ENCODE peak calls at places on chromosomes 16 and 17, in seven cellular contexts. O is NCI-H748 treated with DMSO at 0.1 percent for 48 hours; Z is fibroblast of lung; F is AG10803; W is CD8-positive, alpha-beta memory T cell; N is NCI-H345; M is psoas muscle. S is an unnamed sample.

GRCh38 chr17:57085448-57086068 is 512 bp downstream of the AKAP1 start:
- DNase-seq in O (peak; percentile 55), Z (peak; percentile 36), F (peak; percentile 23), W (peak; percentile 71), N (peak; percentile 61), M (peak; percentile 58), S (no peak)

GRCh38 chr16:88430524-88431446 is 22.3 kb upstream of the ZFPM1 start:
- DNase-seq in O (no peak), Z (peak; percentile 18), F (no peak), W (peak; percentile 52), N (peak; percentile 6), M (no peak), S (no peak)

GRCh38 chr16:67543036-67543435 is 14.4 kb downstream of the RIPOR1 start:
- DNase-seq in O (no peak), Z (no peak), F (no peak), W (no peak), N (no peak), M (no peak), S (no peak)

GRCh38 chr17:19780846-19781245 is 32.7 kb upstream of the ALDH3A1 start:
- DNase-seq in O (no peak), Z (no peak), F (no peak), W (no peak), N (no peak), M (no peak), S (no peak)

GRCh38 chr17:77332981-77333685 is 192.4 kb downstream of the SEC14L1 start:
- DNase-seq in O (no peak), Z (peak; percentile 95), F (peak; percentile 96), W (no peak), N (no peak), M (no peak), S (peak; percentile 92)

GRCh38 chr16:81889896-81890634 is 111.0 kb downstream of the PLCG2 start:
- DNase-seq in O (peak; percentile 30), Z (peak; percentile 46), F (peak; percentile 66), W (peak; percentile 31), N (peak; percentile 58), M (no peak), S (peak; percentile 19)

GRCh38 chr17:75864448-75864871 is 9.3 kb upstream of the WBP2 start:
- DNase-seq in O (no peak), Z (peak; percentile 60), F (peak; percentile 80), W (peak; percentile 27), N (peak; percentile 29), M (peak; percentile 74), S (no peak)

GRCh38 chr17:21291862-21292261 is 7.4 kb downstream of the MAP2K3 start:
- DNase-seq in O (no peak), Z (no peak), F (no peak), W (no peak), N (no peak), M (no peak), S (no peak)

GRCh38 chr17:6427284-6427781 is 7.6 kb downstream of the AIPL1 start:
- DNase-seq in O (no peak), Z (peak; percentile 62), F (peak; percentile 42), W (peak; percentile 46), N (no peak), M (no peak), S (no peak)

GRCh38 chr17:4032738-4033137 is 68.5 kb upstream of the ATP2A3 start:
- DNase-seq in O (no peak), Z (no peak), F (no peak), W (no peak), N (no peak), M (no peak), S (no peak)

GRCh38 chr17:9079461-9080103 is 58.3 kb downstream of the NTN1 start:
- DNase-seq in O (no peak), Z (no peak), F (no peak), W (peak; percentile 15), N (no peak), M (no peak), S (no peak)

GRCh38 chr16:58417600-58417999 is 25.3 kb downstream of the GINS3 start:
- DNase-seq in O (no peak), Z (no peak), F (no peak), W (no peak), N (no peak), M (no peak), S (no peak)

GRCh38 chr17:52737071-52737470 is 578.6 kb upstream of the CA10 start:
- DNase-seq in O (no peak), Z (no peak), F (no peak), W (no peak), N (no peak), M (no peak), S (no peak)

GRCh38 chr16:85555549-85556455 is 57.3 kb upstream of the GSE1 start:
- DNase-seq in O (peak; percentile 62), Z (no peak), F (peak; percentile 57), W (peak; percentile 33), N (peak; percentile 74), M (peak; percentile 37), S (no peak)

GRCh38 chr16:58128721-58129096 is 472 bp downstream of the CFAP20 start:
- DNase-seq in O (peak; percentile 20), Z (no peak), F (no peak), W (no peak), N (no peak), M (no peak), S (no peak)

GRCh38 chr17:79728169-79728907 is 2.4 kb upstream of the ENPP7 start:
- DNase-seq in O (no peak), Z (peak; percentile 85), F (peak; percentile 87), W (peak; percentile 84), N (peak; percentile 91), M (peak; percentile 77), S (peak; percentile 46)

GRCh38 chr17:2814049-2814448 is 17.8 kb downstream of the RAP1GAP2 start:
- DNase-seq in O (no peak), Z (no peak), F (no peak), W (no peak), N (no peak), M (no peak), S (no peak)

GRCh38 chr16:66337434-66338188 is 28.9 kb upstream of the CDH5 start:
- DNase-seq in O (no peak), Z (no peak), F (no peak), W (no peak), N (no peak), M (no peak), S (no peak)

GRCh38 chr16:12896562-12896961 is 4.8 kb upstream of the SHISA9 start:
- DNase-seq in O (peak; percentile 47), Z (peak; percentile 15), F (peak; percentile 48), W (no peak), N (peak; percentile 67), M (no peak), S (no peak)

GRCh38 chr17:68133370-68134045 is 98.0 kb downstream of the KPNA2 start:
- DNase-seq in O (no peak), Z (no peak), F (no peak), W (no peak), N (no peak), M (no peak), S (no peak)

GRCh38 chr17:75087558-75088453 is at the start of gene SLC16A5:
- DNase-seq in O (no peak), Z (peak; percentile 71), F (peak; percentile 87), W (peak; percentile 47), N (no peak), M (peak; percentile 92), S (peak; percentile 76)

GRCh38 chr16:82263456-82264159 is 93.6 kb upstream of the MPHOSPH6 start:
- DNase-seq in O (peak; percentile 14), Z (peak; percentile 33), F (peak; percentile 40), W (peak; percentile 11), N (peak; percentile 64), M (peak; percentile 20), S (no peak)

GRCh38 chr16:58507963-58508670 is 7.2 kb upstream of the SETD6 start:
- DNase-seq in O (no peak), Z (no peak), F (no peak), W (no peak), N (no peak), M (no peak), S (no peak)

GRCh38 chr16:13896543-13897182 is 23.3 kb upstream of the ERCC4 start:
- DNase-seq in O (no peak), Z (no peak), F (no peak), W (no peak), N (no peak), M (no peak), S (no peak)

GRCh38 chr16:440627-441026 is 15.2 kb downstream of the RAB11FIP3 start:
- DNase-seq in O (no peak), Z (no peak), F (no peak), W (no peak), N (no peak), M (peak; percentile 66), S (no peak)

GRCh38 chr17:27247071-27247957 is 46.6 kb upstream of the WSB1 start:
- DNase-seq in O (peak; percentile 44), Z (peak; percentile 71), F (peak; percentile 42), W (no peak), N (peak; percentile 79), M (peak; percentile 58), S (no peak)

GRCh38 chr17:37259030-37259735 is 116.6 kb upstream of the C17orf78 start:
- DNase-seq in O (no peak), Z (peak; percentile 86), F (peak; percentile 33), W (no peak), N (no peak), M (no peak), S (no peak)

GRCh38 chr16:85168732-85169256 is 56.5 kb upstream of the CIBAR2 start:
- DNase-seq in O (no peak), Z (peak; percentile 63), F (peak; percentile 61), W (no peak), N (peak; percentile 23), M (peak; percentile 83), S (no peak)

GRCh38 chr16:17491140-17491662 is 20.4 kb upstream of the XYLT1 start:
- DNase-seq in O (no peak), Z (no peak), F (no peak), W (no peak), N (no peak), M (no peak), S (no peak)

GRCh38 chr17:75983501-75984181 is 4.6 kb downstream of the TEN1 start:
- DNase-seq in O (no peak), Z (peak; percentile 67), F (peak; percentile 37), W (no peak), N (no peak), M (no peak), S (no peak)

GRCh38 chr17:42819939-42820535 is 4.0 kb downstream of the BECN1 start:
- DNase-seq in O (peak; percentile 39), Z (peak; percentile 46), F (peak; percentile 38), W (peak; percentile 43), N (peak; percentile 51), M (peak; percentile 66), S (no peak)

GRCh38 chr16:2786061-2786825 is 1.1 kb downstream of the PRSS33 start:
- DNase-seq in O (no peak), Z (no peak), F (no peak), W (no peak), N (no peak), M (no peak), S (no peak)

GRCh38 chr16:1794221-1794871 is 841 bp upstream of the IGFALS start:
- DNase-seq in O (no peak), Z (no peak), F (no peak), W (no peak), N (no peak), M (peak; percentile 10), S (no peak)

GRCh38 chr17:80835816-80836657 is 155.6 kb upstream of the CHMP6 start:
- DNase-seq in O (no peak), Z (no peak), F (no peak), W (no peak), N (no peak), M (no peak), S (no peak)

GRCh38 chr17:40410082-40410481 is 7.6 kb downstream of the TOP2A start:
- DNase-seq in O (no peak), Z (no peak), F (no peak), W (no peak), N (no peak), M (no peak), S (no peak)

GRCh38 chr17:49822829-49823228 is 25.0 kb downstream of the TAC4 start:
- DNase-seq in O (no peak), Z (peak; percentile 34), F (peak; percentile 91), W (no peak), N (no peak), M (peak; percentile 60), S (peak; percentile 19)

GRCh38 chr16:87744750-87745514 is 20.9 kb downstream of the KLHDC4 start:
- DNase-seq in O (no peak), Z (no peak), F (no peak), W (no peak), N (no peak), M (no peak), S (no peak)

GRCh38 chr17:35749560-35750412 is 3.3 kb downstream of the GAS2L2 start:
- DNase-seq in O (no peak), Z (no peak), F (peak; percentile 46), W (no peak), N (no peak), M (no peak), S (no peak)